ENCODE peak calls at places on chromosome 4, in seven cellular contexts. One of them, this sample, is unnamed.
A peak's percentile ranks its signal among the peaks of the same experiment; 100 is the strongest.

GRCh38 chr4:94525993-94526740 is 74.4 kb downstream of the PDLIM5 start:
- DNase-seq in adipocyte: peak; percentile 77
- DNase-seq in occipital lobe: no peak
- DNase-seq in GM12878: no peak
- DNase-seq in CD4-positive, alpha-beta memory T cell: no peak
- DNase-seq in kidney tubule cell: no peak
- DNase-seq in H9: no peak
- DNase-seq in this sample: no peak

GRCh38 chr4:87025614-87026041 is 90.8 kb downstream of the AFF1 start:
- DNase-seq in adipocyte: no peak
- DNase-seq in occipital lobe: no peak
- DNase-seq in GM12878: peak; percentile 50
- DNase-seq in CD4-positive, alpha-beta memory T cell: no peak
- DNase-seq in kidney tubule cell: peak; percentile 84
- DNase-seq in H9: no peak
- DNase-seq in this sample: no peak

GRCh38 chr4:102451266-102451665 is 49.9 kb upstream of the NFKB1 start:
- DNase-seq in adipocyte: no peak
- DNase-seq in occipital lobe: no peak
- DNase-seq in GM12878: no peak
- DNase-seq in CD4-positive, alpha-beta memory T cell: no peak
- DNase-seq in kidney tubule cell: no peak
- DNase-seq in H9: no peak
- DNase-seq in this sample: no peak

GRCh38 chr4:30866907-30867306 is 146.7 kb downstream of the PCDH7 start:
- DNase-seq in adipocyte: no peak
- DNase-seq in occipital lobe: no peak
- DNase-seq in GM12878: no peak
- DNase-seq in CD4-positive, alpha-beta memory T cell: no peak
- DNase-seq in kidney tubule cell: peak; percentile 53
- DNase-seq in H9: no peak
- DNase-seq in this sample: no peak

GRCh38 chr4:174156239-174156826 is 127.1 kb downstream of the FBXO8 start:
- DNase-seq in adipocyte: peak; percentile 82
- DNase-seq in occipital lobe: no peak
- DNase-seq in GM12878: peak; percentile 4
- DNase-seq in CD4-positive, alpha-beta memory T cell: peak; percentile 10
- DNase-seq in kidney tubule cell: peak; percentile 48
- DNase-seq in H9: no peak
- DNase-seq in this sample: no peak

GRCh38 chr4:114077610-114078009 is 98.2 kb upstream of the ARSJ start:
- DNase-seq in adipocyte: peak; percentile 71
- DNase-seq in occipital lobe: no peak
- DNase-seq in GM12878: no peak
- DNase-seq in CD4-positive, alpha-beta memory T cell: no peak
- DNase-seq in kidney tubule cell: peak; percentile 90
- DNase-seq in H9: no peak
- DNase-seq in this sample: no peak

GRCh38 chr4:181301735-181302380 is 941.3 kb upstream of the TENM3 start:
- DNase-seq in adipocyte: peak; percentile 20
- DNase-seq in occipital lobe: no peak
- DNase-seq in GM12878: no peak
- DNase-seq in CD4-positive, alpha-beta memory T cell: no peak
- DNase-seq in kidney tubule cell: peak; percentile 41
- DNase-seq in H9: peak; percentile 57
- DNase-seq in this sample: no peak

GRCh38 chr4:54677853-54678650 is 20.3 kb downstream of the KIT start:
- DNase-seq in adipocyte: no peak
- DNase-seq in occipital lobe: no peak
- DNase-seq in GM12878: no peak
- DNase-seq in CD4-positive, alpha-beta memory T cell: no peak
- DNase-seq in kidney tubule cell: no peak
- DNase-seq in H9: no peak
- DNase-seq in this sample: no peak

GRCh38 chr4:2832309-2832980 is 11.2 kb upstream of the ADD1 start:
- DNase-seq in adipocyte: no peak
- DNase-seq in occipital lobe: no peak
- DNase-seq in GM12878: no peak
- DNase-seq in CD4-positive, alpha-beta memory T cell: no peak
- DNase-seq in kidney tubule cell: no peak
- DNase-seq in H9: no peak
- DNase-seq in this sample: no peak

GRCh38 chr4:3659131-3659530 is 107.1 kb upstream of the ADRA2C start:
- DNase-seq in adipocyte: no peak
- DNase-seq in occipital lobe: no peak
- DNase-seq in GM12878: no peak
- DNase-seq in CD4-positive, alpha-beta memory T cell: no peak
- DNase-seq in kidney tubule cell: no peak
- DNase-seq in H9: no peak
- DNase-seq in this sample: no peak

GRCh38 chr4:150302553-150302952 is 224.3 kb downstream of the DCLK2 start:
- DNase-seq in adipocyte: peak; percentile 92
- DNase-seq in occipital lobe: no peak
- DNase-seq in GM12878: no peak
- DNase-seq in CD4-positive, alpha-beta memory T cell: no peak
- DNase-seq in kidney tubule cell: peak; percentile 92
- DNase-seq in H9: no peak
- DNase-seq in this sample: no peak

GRCh38 chr4:144104509-144105130 is 35.9 kb downstream of the GYPA start:
- DNase-seq in adipocyte: no peak
- DNase-seq in occipital lobe: no peak
- DNase-seq in GM12878: no peak
- DNase-seq in CD4-positive, alpha-beta memory T cell: no peak
- DNase-seq in kidney tubule cell: no peak
- DNase-seq in H9: no peak
- DNase-seq in this sample: no peak

GRCh38 chr4:166045457-166045856 is 172.4 kb downstream of the TLL1 start:
- DNase-seq in adipocyte: no peak
- DNase-seq in occipital lobe: no peak
- DNase-seq in GM12878: peak; percentile 59
- DNase-seq in CD4-positive, alpha-beta memory T cell: peak; percentile 7
- DNase-seq in kidney tubule cell: no peak
- DNase-seq in H9: no peak
- DNase-seq in this sample: no peak

GRCh38 chr4:57661707-57662106 is 551.5 kb upstream of the IGFBP7 start:
- DNase-seq in adipocyte: no peak
- DNase-seq in occipital lobe: no peak
- DNase-seq in GM12878: no peak
- DNase-seq in CD4-positive, alpha-beta memory T cell: no peak
- DNase-seq in kidney tubule cell: no peak
- DNase-seq in H9: no peak
- DNase-seq in this sample: no peak

GRCh38 chr4:14906805-14907204 is 95.5 kb upstream of the CPEB2 start:
- DNase-seq in adipocyte: no peak
- DNase-seq in occipital lobe: no peak
- DNase-seq in GM12878: no peak
- DNase-seq in CD4-positive, alpha-beta memory T cell: no peak
- DNase-seq in kidney tubule cell: peak; percentile 64
- DNase-seq in H9: no peak
- DNase-seq in this sample: no peak

GRCh38 chr4:185112104-185112503 is 31.0 kb upstream of the SLC25A4 start:
- DNase-seq in adipocyte: peak; percentile 83
- DNase-seq in occipital lobe: no peak
- DNase-seq in GM12878: no peak
- DNase-seq in CD4-positive, alpha-beta memory T cell: no peak
- DNase-seq in kidney tubule cell: peak; percentile 97
- DNase-seq in H9: no peak
- DNase-seq in this sample: no peak

This sample was measured in anterior cingulate cortex.